ENCODE peak calls at places on chromosomes 7 and 10, in four cellular contexts. G is K562, P is H1, N is HepG2. X is an unnamed sample.

GRCh38 chr10:16466001-16466400 is 29.2 kb downstream of the PTER start:
- DNase-seq in G (no peak), P (no peak), N (no peak), X (no peak)

GRCh38 chr7:132537451-132537850 is 38.8 kb downstream of the PLXNA4 start:
- DNase-seq in G (no peak), P (no peak), N (no peak), X (no peak)

GRCh38 chr10:125158528-125159485 is 1.6 kb downstream of the CTBP2 start:
- DNase-seq in G (peak), P (peak), N (no peak), X (peak)

GRCh38 chr10:68327889-68328786 is 3.7 kb upstream of the HNRNPH3 start:
- DNase-seq in G (no peak), P (no peak), N (peak), X (peak)

GRCh38 chr10:60877777-60878120 is 66.2 kb downstream of the RHOBTB1 start:
- DNase-seq in G (no peak), P (no peak), N (no peak), X (no peak)

GRCh38 chr7:6268023-6268908 is 4.2 kb downstream of the CYTH3 start:
- DNase-seq in G (no peak), P (no peak), N (no peak), X (no peak)

GRCh38 chr7:101688183-101688831 is 59.2 kb upstream of the MYL10 start:
- DNase-seq in G (peak), P (peak), N (peak), X (peak)

GRCh38 chr7:131056007-131056406 is 271.7 kb upstream of the MKLN1 start:
- DNase-seq in G (no peak), P (no peak), N (no peak), X (no peak)

GRCh38 chr7:28550580-28551205 is 138.4 kb downstream of the CREB5 start:
- DNase-seq in G (no peak), P (no peak), N (no peak), X (no peak)

DNA sequence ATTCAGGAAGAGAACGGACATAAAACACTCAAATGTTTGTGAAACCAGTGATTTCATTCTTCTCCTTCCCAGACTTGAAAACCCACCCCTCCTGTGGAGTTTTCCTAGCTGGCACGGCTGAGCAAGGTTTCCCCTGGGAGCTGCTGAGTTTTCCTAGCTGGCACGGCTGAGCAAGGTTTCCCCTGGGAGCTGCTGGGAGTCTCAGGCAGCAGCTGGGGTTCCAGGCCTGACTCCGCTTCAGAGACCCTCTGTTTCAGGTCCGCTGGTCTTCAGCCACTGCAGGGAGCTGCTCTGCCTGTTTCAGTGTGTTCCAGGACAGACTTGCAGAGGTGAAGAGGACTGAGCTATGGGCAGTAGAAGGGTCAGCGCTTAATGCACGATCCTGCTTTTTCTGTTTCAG is 104.9 kb downstream of the XRCC2 start:
- DNase-seq in G (no peak), P (no peak), N (no peak), X (no peak)
- TF ChIP-seq RAD21 in G (no peak), P (no peak), N (no peak), X (no peak)

GRCh38 chr7:51080622-51081269 is 235.9 kb downstream of the COBL start:
- DNase-seq in G (no peak), P (peak), N (no peak), X (no peak)

GRCh38 chr7:51079494-51079893 is 237.1 kb downstream of the COBL start:
- DNase-seq in G (no peak), P (no peak), N (no peak), X (no peak)

GRCh38 chr7:51078653-51079052 is 238.0 kb downstream of the COBL start:
- DNase-seq in G (no peak), P (no peak), N (no peak), X (no peak)

GRCh38 chr7:51075681-51076580 is 240.7 kb downstream of the COBL start:
- DNase-seq in G (no peak), P (no peak), N (no peak), X (no peak)

GRCh38 chr7:51077951-51078350 is 238.7 kb downstream of the COBL start:
- DNase-seq in G (no peak), P (no peak), N (no peak), X (no peak)
- TF ChIP-seq RNF2 in G (no peak), P (no peak), N (no peak), X (no peak)

DNA sequence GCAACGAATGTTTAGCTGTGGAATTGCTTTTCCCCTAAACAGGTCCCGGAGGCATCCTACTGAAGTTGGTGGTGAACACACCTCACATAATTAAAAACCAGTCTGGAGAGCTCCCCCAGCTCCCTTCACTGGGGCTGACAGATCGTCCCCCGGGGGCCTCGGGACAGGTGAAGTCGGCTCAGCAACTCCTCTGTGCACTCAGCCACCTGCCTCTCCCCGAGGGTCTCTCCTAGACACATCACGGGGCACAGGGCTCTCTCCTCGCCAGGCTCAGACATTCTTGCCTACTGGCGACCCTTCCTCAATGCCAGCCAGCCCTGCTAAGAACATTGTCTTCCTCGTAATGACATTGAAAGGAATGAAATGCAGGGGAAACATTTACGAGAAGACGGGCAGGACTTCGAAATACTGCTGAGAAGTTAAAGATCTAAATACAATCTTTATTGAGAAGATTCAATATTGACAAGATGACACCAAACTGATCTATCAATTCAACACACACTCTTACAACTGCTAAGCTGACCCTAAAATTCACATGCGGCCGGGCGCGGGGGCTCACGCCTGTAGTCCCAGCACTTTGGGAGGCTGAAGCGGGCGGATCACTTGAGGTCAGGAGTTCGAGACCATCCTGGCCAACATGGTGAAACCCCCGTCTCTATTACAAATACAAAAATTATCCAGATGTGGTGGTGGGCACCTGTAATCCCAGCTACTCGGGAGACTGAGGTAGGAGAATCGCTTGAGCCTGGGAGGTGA is 88.1 kb upstream of the DNAAF5 start:
- DNase-seq in G (no peak), P (no peak), N (no peak), X (no peak)
- TF ChIP-seq RAD21 in G (no peak), P (no peak), N (no peak), X (no peak)

GRCh38 chr7:148622887-148623585 is 32.5 kb downstream of the C7orf33 start:
- DNase-seq in G (no peak), P (no peak), N (no peak), X (no peak)

GRCh38 chr7:148625342-148625741 is 34.8 kb downstream of the C7orf33 start:
- DNase-seq in G (no peak), P (no peak), N (no peak), X (no peak)

GRCh38 chr7:148626828-148627227 is 36.3 kb downstream of the C7orf33 start:
- DNase-seq in G (no peak), P (no peak), N (no peak), X (no peak)

GRCh38 chr7:148623586-148624282 is 33.2 kb downstream of the C7orf33 start:
- DNase-seq in G (no peak), P (no peak), N (no peak), X (no peak)

DNA sequence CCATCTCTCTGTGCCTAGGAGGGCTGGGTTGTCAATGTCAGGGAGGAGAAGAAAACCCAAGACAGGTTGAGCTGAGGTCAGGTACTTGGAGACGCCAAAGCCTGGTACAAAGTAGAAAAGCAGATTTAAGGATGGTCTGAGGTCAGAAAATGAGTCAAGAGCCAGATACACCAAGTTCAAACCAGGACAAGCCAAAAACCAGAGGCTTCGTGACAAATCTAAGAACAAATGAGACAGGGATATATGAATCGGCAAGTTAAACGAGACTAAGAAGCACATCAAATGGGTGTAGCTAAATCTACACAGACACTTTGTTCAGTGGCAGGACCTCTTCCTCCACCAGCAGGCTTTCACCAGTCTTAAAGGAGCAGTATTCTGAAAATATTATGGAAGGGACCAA is 34.2 kb downstream of the C7orf33 start:
- DNase-seq in G (no peak), P (no peak), N (no peak), X (no peak)
- TF ChIP-seq RNF2 in G (no peak), P (no peak), N (no peak), X (no peak)

DNA sequence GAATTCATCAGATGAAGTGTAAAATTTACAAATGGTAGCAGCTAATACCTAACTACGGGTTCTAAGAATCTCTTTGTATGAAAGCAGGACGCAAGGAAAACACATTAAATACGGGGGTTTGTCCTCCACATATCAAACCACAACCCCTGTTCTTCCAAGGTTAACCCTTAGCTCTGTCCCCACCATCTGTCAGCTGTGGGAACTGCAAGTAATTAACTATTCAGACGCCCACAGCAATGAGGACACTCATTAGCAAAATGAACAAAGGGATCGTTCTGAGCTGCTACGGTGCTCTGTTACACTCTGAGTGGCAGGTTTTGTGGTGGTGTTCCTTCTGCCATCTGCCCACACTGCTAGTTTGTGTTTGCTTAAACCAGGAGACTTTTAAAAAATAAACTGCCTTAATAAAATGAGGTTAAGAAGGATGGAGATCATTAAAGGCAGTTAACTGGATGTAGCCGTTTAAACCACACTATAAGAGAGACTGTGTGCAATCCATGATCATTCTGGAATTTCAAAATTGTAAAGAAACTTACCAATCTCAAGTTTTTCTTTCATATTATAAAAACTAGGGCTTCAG is 51.4 kb downstream of the C10orf67 start:
- DNase-seq in G (peak), P (peak), N (peak), X (peak)
- TF ChIP-seq RAD21 in G (peak), P (peak), N (peak), X (peak)

DNA sequence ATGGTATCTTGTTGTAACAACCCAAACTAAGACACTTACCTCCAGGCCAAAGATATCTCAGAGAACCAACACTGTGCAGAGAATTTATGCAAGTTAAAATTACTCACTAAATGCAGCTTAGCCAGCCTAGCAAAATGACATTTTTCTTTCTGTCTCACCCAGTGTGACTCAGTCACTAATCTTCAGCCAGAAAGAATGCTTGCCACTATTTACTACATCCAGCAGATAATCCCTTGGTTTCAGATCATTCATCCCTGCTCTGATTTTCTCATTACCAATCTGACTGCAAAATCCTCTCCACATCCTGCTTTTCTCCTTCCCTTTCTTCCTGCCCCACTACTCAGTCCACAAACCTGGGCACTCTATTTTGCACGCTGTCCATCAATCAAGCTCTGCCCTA is 93.5 kb upstream of the NEBL start:
- DNase-seq in G (no peak), P (no peak), N (no peak), X (no peak)
- TF ChIP-seq RNF2 in G (no peak), P (no peak), N (no peak), X (no peak)

GRCh38 chr10:113999520-113999919 is 44.1 kb upstream of the ADRB1 start:
- DNase-seq in G (no peak), P (no peak), N (no peak), X (no peak)

GRCh38 chr10:114000461-114000860 is 43.2 kb upstream of the ADRB1 start:
- DNase-seq in G (no peak), P (no peak), N (no peak), X (no peak)

GRCh38 chr10:113997428-113997827 is 46.2 kb upstream of the ADRB1 start:
- DNase-seq in G (no peak), P (no peak), N (no peak), X (no peak)

DNA sequence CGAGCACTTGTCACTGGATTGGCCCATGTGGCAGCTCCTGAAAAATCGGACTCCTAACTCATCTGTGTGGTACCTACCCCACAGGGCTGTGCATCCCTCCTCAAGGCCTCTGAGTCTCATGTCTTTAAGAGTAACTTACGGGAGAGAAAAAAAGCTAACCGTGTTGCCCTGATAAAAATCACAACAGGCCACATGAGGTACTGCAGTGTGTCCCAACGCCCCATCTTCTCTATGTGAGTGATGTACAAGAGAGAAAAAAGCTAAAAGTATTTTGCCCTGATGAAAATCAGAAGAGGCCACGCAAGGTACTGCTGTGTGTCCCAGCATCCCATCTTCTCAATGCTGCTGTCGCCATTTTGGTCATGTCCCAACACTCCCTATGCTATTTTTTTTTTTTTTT is 41.2 kb upstream of the ADRB1 start:
- DNase-seq in G (no peak), P (no peak), N (no peak), X (peak)
- TF ChIP-seq RAD21 in G (no peak), P (peak), N (no peak), X (no peak)

X was measured in A549.